ENCODE peak calls at places on chromosome X, in seven cellular contexts. One of them, this sample, is unnamed.

GRCh38 chrX:105552395-105552794 is 269.9 kb upstream of the NRK start:
- DNase-seq in neuronal stem cell: no peak
- DNase-seq in IMR-90: no peak
- DNase-seq in trophoblast cell: no peak
- DNase-seq in mesenchymal stem cell: no peak
- DNase-seq in mesendoderm: peak; percentile 18
- DNase-seq in H1: no peak
- DNase-seq in this sample: no peak

GRCh38 chrX:31038585-31039326 is 33.1 kb downstream of the FTHL17 start:
- DNase-seq in IMR-90: peak; percentile 31
- DNase-seq in mesendoderm: peak; percentile 24
- DNase-seq in neuronal stem cell: peak; percentile 17
- DNase-seq in mesenchymal stem cell: peak; percentile 49
- DNase-seq in H1: no peak
- DNase-seq in trophoblast cell: peak; percentile 5
- DNase-seq in this sample: peak; percentile 28

GRCh38 chrX:96807318-96807717 is 76.4 kb upstream of the RPA4 start:
- DNase-seq in trophoblast cell: no peak
- DNase-seq in H1: no peak
- DNase-seq in mesenchymal stem cell: no peak
- DNase-seq in mesendoderm: no peak
- DNase-seq in IMR-90: no peak
- DNase-seq in neuronal stem cell: no peak
- DNase-seq in this sample: no peak

GRCh38 chrX:43949669-43950068 is 23.5 kb downstream of the NDP start:
- DNase-seq in IMR-90: no peak
- DNase-seq in trophoblast cell: peak; percentile 2
- DNase-seq in mesenchymal stem cell: no peak
- DNase-seq in neuronal stem cell: no peak
- DNase-seq in mesendoderm: peak; percentile 81
- DNase-seq in H1: peak; percentile 29
- DNase-seq in this sample: peak; percentile 78

GRCh38 chrX:71976753-71977152 is 66.1 kb downstream of the NHSL2 start:
- DNase-seq in neuronal stem cell: no peak
- DNase-seq in mesendoderm: no peak
- DNase-seq in IMR-90: no peak
- DNase-seq in trophoblast cell: no peak
- DNase-seq in H1: no peak
- DNase-seq in mesenchymal stem cell: no peak
- DNase-seq in this sample: no peak

GRCh38 chrX:132490086-132490419 is 1.2 kb upstream of the MBNL3 start:
- DNase-seq in mesenchymal stem cell: no peak
- DNase-seq in trophoblast cell: no peak
- DNase-seq in neuronal stem cell: no peak
- DNase-seq in IMR-90: no peak
- DNase-seq in H1: no peak
- DNase-seq in mesendoderm: peak; percentile 10
- DNase-seq in this sample: no peak

GRCh38 chrX:118117069-118117405 is 427 bp upstream of the KLHL13 start:
- DNase-seq in neuronal stem cell: no peak
- DNase-seq in H1: no peak
- DNase-seq in IMR-90: no peak
- DNase-seq in mesendoderm: no peak
- DNase-seq in trophoblast cell: no peak
- DNase-seq in mesenchymal stem cell: no peak
- DNase-seq in this sample: no peak

GRCh38 chrX:101999644-102000539 is 68.1 kb upstream of the ZMAT1 start:
- DNase-seq in trophoblast cell: no peak
- DNase-seq in mesendoderm: peak; percentile 67
- DNase-seq in mesenchymal stem cell: no peak
- DNase-seq in neuronal stem cell: no peak
- DNase-seq in IMR-90: no peak
- DNase-seq in H1: peak; percentile 17
- DNase-seq in this sample: peak; percentile 62

GRCh38 chrX:106898462-106898861 is 4.7 kb downstream of the RIPPLY1 start:
- DNase-seq in neuronal stem cell: peak; percentile 40
- DNase-seq in mesendoderm: peak; percentile 75
- DNase-seq in mesenchymal stem cell: peak; percentile 67
- DNase-seq in trophoblast cell: peak; percentile 50
- DNase-seq in IMR-90: peak; percentile 53
- DNase-seq in H1: no peak
- DNase-seq in this sample: no peak

GRCh38 chrX:150968862-150969720 is 14.0 kb upstream of the HMGB3 start:
- DNase-seq in IMR-90: no peak
- DNase-seq in mesendoderm: no peak
- DNase-seq in trophoblast cell: no peak
- DNase-seq in mesenchymal stem cell: no peak
- DNase-seq in neuronal stem cell: no peak
- DNase-seq in H1: no peak
- DNase-seq in this sample: peak; percentile 83

GRCh38 chrX:100748133-100748532 is 16.2 kb upstream of the SYTL4 start:
- DNase-seq in trophoblast cell: no peak
- DNase-seq in neuronal stem cell: no peak
- DNase-seq in mesenchymal stem cell: no peak
- DNase-seq in IMR-90: no peak
- DNase-seq in H1: no peak
- DNase-seq in mesendoderm: no peak
- DNase-seq in this sample: no peak

GRCh38 chrX:3451566-3451965 is 105.1 kb upstream of the MXRA5 start:
- DNase-seq in mesendoderm: no peak
- DNase-seq in H1: no peak
- DNase-seq in neuronal stem cell: no peak
- DNase-seq in IMR-90: no peak
- DNase-seq in mesenchymal stem cell: no peak
- DNase-seq in trophoblast cell: no peak
- DNase-seq in this sample: no peak

GRCh38 chrX:117808413-117808812 is 308.2 kb downstream of the KLHL13 start:
- DNase-seq in IMR-90: no peak
- DNase-seq in mesendoderm: peak; percentile 13
- DNase-seq in H1: peak; percentile 1
- DNase-seq in trophoblast cell: no peak
- DNase-seq in mesenchymal stem cell: no peak
- DNase-seq in neuronal stem cell: no peak
- DNase-seq in this sample: peak; percentile 34

GRCh38 chrX:17160971-17161370 is 214.0 kb upstream of the NHS start:
- DNase-seq in H1: no peak
- DNase-seq in mesenchymal stem cell: no peak
- DNase-seq in IMR-90: no peak
- DNase-seq in mesendoderm: peak; percentile 2
- DNase-seq in neuronal stem cell: no peak
- DNase-seq in trophoblast cell: no peak
- DNase-seq in this sample: no peak

GRCh38 chrX:69021095-69021494 is 144.2 kb downstream of the PJA1 start:
- DNase-seq in mesendoderm: no peak
- DNase-seq in H1: no peak
- DNase-seq in IMR-90: no peak
- DNase-seq in neuronal stem cell: no peak
- DNase-seq in mesenchymal stem cell: no peak
- DNase-seq in trophoblast cell: no peak
- DNase-seq in this sample: no peak

GRCh38 chrX:70470850-70471289 is 26.2 kb downstream of the DLG3 start:
- DNase-seq in mesenchymal stem cell: peak; percentile 30
- DNase-seq in neuronal stem cell: no peak
- DNase-seq in H1: no peak
- DNase-seq in IMR-90: peak; percentile 18
- DNase-seq in mesendoderm: no peak
- DNase-seq in trophoblast cell: no peak
- DNase-seq in this sample: no peak

GRCh38 chrX:119758682-119759332 is 419 bp downstream of the SOWAHD start:
- DNase-seq in mesendoderm: peak; percentile 22
- DNase-seq in mesenchymal stem cell: peak; percentile 22
- DNase-seq in H1: no peak
- DNase-seq in neuronal stem cell: no peak
- DNase-seq in IMR-90: no peak
- DNase-seq in trophoblast cell: no peak
- DNase-seq in this sample: peak; percentile 34

GRCh38 chrX:129650821-129651510 is 3.8 kb downstream of the APLN start:
- DNase-seq in trophoblast cell: no peak
- DNase-seq in H1: no peak
- DNase-seq in mesenchymal stem cell: no peak
- DNase-seq in IMR-90: no peak
- DNase-seq in mesendoderm: no peak
- DNase-seq in neuronal stem cell: no peak
- DNase-seq in this sample: peak; percentile 14

GRCh38 chrX:43703211-43703791 is 47.2 kb downstream of the MAOA start:
- DNase-seq in H1: no peak
- DNase-seq in neuronal stem cell: no peak
- DNase-seq in trophoblast cell: no peak
- DNase-seq in mesenchymal stem cell: peak; percentile 58
- DNase-seq in IMR-90: peak; percentile 16
- DNase-seq in mesendoderm: no peak
- DNase-seq in this sample: no peak

GRCh38 chrX:122625821-122626220 is 558.3 kb upstream of the GRIA3 start:
- DNase-seq in mesendoderm: no peak
- DNase-seq in trophoblast cell: no peak
- DNase-seq in H1: no peak
- DNase-seq in IMR-90: peak; percentile 38
- DNase-seq in neuronal stem cell: no peak
- DNase-seq in mesenchymal stem cell: peak; percentile 3
- DNase-seq in this sample: no peak

GRCh38 chrX:30615229-30615628 is 37.7 kb upstream of the TASL start:
- DNase-seq in H1: no peak
- DNase-seq in mesendoderm: no peak
- DNase-seq in IMR-90: peak; percentile 63
- DNase-seq in mesenchymal stem cell: no peak
- DNase-seq in neuronal stem cell: no peak
- DNase-seq in trophoblast cell: no peak
- DNase-seq in this sample: no peak

GRCh38 chrX:134459683-134460004 is 321 bp upstream of the HPRT1 start:
- DNase-seq in trophoblast cell: no peak
- DNase-seq in neuronal stem cell: no peak
- DNase-seq in IMR-90: no peak
- DNase-seq in mesenchymal stem cell: no peak
- DNase-seq in mesendoderm: no peak
- DNase-seq in H1: no peak
- DNase-seq in this sample: no peak

GRCh38 chrX:134457708-134458107 is 2.3 kb upstream of the HPRT1 start:
- DNase-seq in IMR-90: no peak
- DNase-seq in trophoblast cell: no peak
- DNase-seq in mesendoderm: no peak
- DNase-seq in mesenchymal stem cell: no peak
- DNase-seq in H1: no peak
- DNase-seq in neuronal stem cell: no peak
- DNase-seq in this sample: no peak

GRCh38 chrX:134460861-134461218 is 875 bp downstream of the HPRT1 start:
- DNase-seq in mesendoderm: peak; percentile 45
- DNase-seq in mesenchymal stem cell: peak; percentile 12
- DNase-seq in IMR-90: peak; percentile 1
- DNase-seq in trophoblast cell: peak; percentile 65
- DNase-seq in neuronal stem cell: no peak
- DNase-seq in H1: no peak
- DNase-seq in this sample: no peak

GRCh38 chrX:134462927-134463326 is 3.0 kb downstream of the HPRT1 start:
- DNase-seq in neuronal stem cell: no peak
- DNase-seq in H1: no peak
- DNase-seq in trophoblast cell: no peak
- DNase-seq in mesendoderm: no peak
- DNase-seq in mesenchymal stem cell: no peak
- DNase-seq in IMR-90: no peak
- DNase-seq in this sample: no peak

GRCh38 chrX:134460005-134460860 is at the start of gene HPRT1:
- DNase-seq in neuronal stem cell: peak; percentile 60
- DNase-seq in trophoblast cell: peak; percentile 72
- DNase-seq in mesendoderm: peak; percentile 77
- DNase-seq in IMR-90: peak; percentile 66
- DNase-seq in H1: peak; percentile 34
- DNase-seq in mesenchymal stem cell: peak; percentile 77
- DNase-seq in this sample: peak; percentile 85
- H2BK5ac ChIP-seq in neuronal stem cell: no peak within 1 kb of the TSS
- H2BK5ac ChIP-seq in trophoblast cell: no peak within 1 kb of the TSS
- H2BK5ac ChIP-seq in mesendoderm: no peak within 1 kb of the TSS
- H2BK5ac ChIP-seq in IMR-90: peak within 1 kb of the TSS; percentile 27
- H2BK5ac ChIP-seq in H1: no peak within 1 kb of the TSS
- H2BK5ac ChIP-seq in mesenchymal stem cell: no peak within 1 kb of the TSS
- H2BK5ac ChIP-seq in this sample: no peak within 1 kb of the TSS

GRCh38 chrX:2402361-2402690 is 98.5 kb downstream of the DHRSX start:
- DNase-seq in mesenchymal stem cell: no peak
- DNase-seq in neuronal stem cell: no peak
- DNase-seq in mesendoderm: no peak
- DNase-seq in H1: no peak
- DNase-seq in trophoblast cell: no peak
- DNase-seq in IMR-90: no peak
- DNase-seq in this sample: no peak

GRCh38 chrX:2406891-2407518 is 93.8 kb downstream of the DHRSX start:
- DNase-seq in trophoblast cell: no peak
- DNase-seq in mesenchymal stem cell: no peak
- DNase-seq in neuronal stem cell: no peak
- DNase-seq in H1: no peak
- DNase-seq in IMR-90: no peak
- DNase-seq in mesendoderm: no peak
- DNase-seq in this sample: no peak

GRCh38 chrX:2401201-2401589 is 99.6 kb downstream of the DHRSX start:
- DNase-seq in mesendoderm: no peak
- DNase-seq in trophoblast cell: no peak
- DNase-seq in IMR-90: no peak
- DNase-seq in neuronal stem cell: peak; percentile 9
- DNase-seq in mesenchymal stem cell: no peak
- DNase-seq in H1: no peak
- DNase-seq in this sample: no peak

GRCh38 chrX:2401590-2402360 is 99.0 kb downstream of the DHRSX start:
- DNase-seq in neuronal stem cell: peak; percentile 83
- DNase-seq in mesenchymal stem cell: no peak
- DNase-seq in mesendoderm: peak; percentile 70
- DNase-seq in H1: no peak
- DNase-seq in trophoblast cell: no peak
- DNase-seq in IMR-90: no peak
- DNase-seq in this sample: no peak

DNA sequence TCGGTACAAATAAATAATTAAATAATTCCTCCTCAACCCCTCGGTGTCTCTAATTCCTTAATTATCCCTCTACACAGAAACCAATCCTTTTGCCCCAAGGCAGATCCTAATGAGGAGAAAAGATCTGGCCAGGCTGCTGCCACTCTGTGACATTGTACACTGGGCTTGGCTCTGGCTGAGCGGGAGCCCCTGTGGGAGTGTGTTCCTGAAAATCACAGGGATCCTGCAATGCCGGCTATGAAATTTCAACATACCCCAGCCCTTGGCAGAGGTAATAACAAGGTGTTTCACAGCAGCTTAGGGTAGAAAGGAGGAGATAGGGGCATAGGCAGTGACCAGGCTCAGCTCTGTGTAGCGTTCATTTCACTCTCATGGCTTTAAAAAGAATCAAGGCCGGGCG is 96.0 kb downstream of the DHRSX start:
- DNase-seq in neuronal stem cell: no peak
- DNase-seq in H1: no peak
- DNase-seq in mesenchymal stem cell: no peak
- DNase-seq in trophoblast cell: no peak
- DNase-seq in mesendoderm: no peak
- DNase-seq in IMR-90: no peak
- DNase-seq in this sample: no peak
- H2BK5ac ChIP-seq in neuronal stem cell: no peak overlapping the region
- H2BK5ac ChIP-seq in H1: no peak overlapping the region
- H2BK5ac ChIP-seq in mesenchymal stem cell: no peak overlapping the region
- H2BK5ac ChIP-seq in trophoblast cell: no peak overlapping the region
- H2BK5ac ChIP-seq in mesendoderm: no peak overlapping the region
- H2BK5ac ChIP-seq in IMR-90: no peak overlapping the region
- H2BK5ac ChIP-seq in this sample: no peak overlapping the region

GRCh38 chrX:138709886-138710285 is 1.6 kb downstream of the FGF13 start:
- DNase-seq in mesendoderm: peak; percentile 25
- DNase-seq in mesenchymal stem cell: no peak
- DNase-seq in trophoblast cell: no peak
- DNase-seq in IMR-90: no peak
- DNase-seq in H1: no peak
- DNase-seq in neuronal stem cell: peak; percentile 2
- DNase-seq in this sample: no peak
- H2BK5ac ChIP-seq in mesendoderm: no peak overlapping the region
- H2BK5ac ChIP-seq in mesenchymal stem cell: no peak overlapping the region
- H2BK5ac ChIP-seq in trophoblast cell: no peak overlapping the region
- H2BK5ac ChIP-seq in IMR-90: no peak overlapping the region
- H2BK5ac ChIP-seq in H1: no peak overlapping the region
- H2BK5ac ChIP-seq in neuronal stem cell: no peak overlapping the region
- H2BK5ac ChIP-seq in this sample: no peak overlapping the region

GRCh38 chrX:22689290-22689689 is 310.5 kb upstream of the DDX53 start:
- DNase-seq in IMR-90: peak; percentile 23
- DNase-seq in H1: peak; percentile 9
- DNase-seq in trophoblast cell: no peak
- DNase-seq in neuronal stem cell: no peak
- DNase-seq in mesenchymal stem cell: no peak
- DNase-seq in mesendoderm: peak; percentile 67
- DNase-seq in this sample: no peak
- H2BK5ac ChIP-seq in IMR-90: no peak overlapping the region
- H2BK5ac ChIP-seq in H1: no peak overlapping the region
- H2BK5ac ChIP-seq in trophoblast cell: no peak overlapping the region
- H2BK5ac ChIP-seq in neuronal stem cell: no peak overlapping the region
- H2BK5ac ChIP-seq in mesenchymal stem cell: no peak overlapping the region
- H2BK5ac ChIP-seq in mesendoderm: no peak overlapping the region
- H2BK5ac ChIP-seq in this sample: no peak overlapping the region